ENCODE peak calls at places on chromosomes 4 and X, in four cellular contexts. N is cardiac muscle cell, L is dorsolateral prefrontal cortex, B is lower leg skin. A is an unnamed sample.
A peak's percentile ranks its signal among the peaks of the same experiment; 100 is the strongest.

GRCh38 chr4:69075061-69075792 is 21.0 kb upstream of the UGT2B7 start:
- DNase-seq in N (no peak), L (no peak), B (no peak), A (no peak)

GRCh38 chr4:7124643-7125442 is 57.0 kb upstream of the GRPEL1 start:
- DNase-seq in N (peak; percentile 91), L (no peak), B (peak; percentile 41), A (no peak)

GRCh38 chr4:110586137-110586850 is 36.6 kb downstream of the PITX2 start:
- DNase-seq in N (peak; percentile 78), L (no peak), B (no peak), A (peak; percentile 8)

GRCh38 chrX:154603438-154604430 is 15.3 kb downstream of the CTAG1B start:
- DNase-seq in N (peak; percentile 54), L (no peak), B (no peak), A (no peak)

GRCh38 chr4:46123872-46124755 is at the start of gene GABRG1:
- DNase-seq in N (no peak), L (peak; percentile 63), B (no peak), A (no peak)

GRCh38 chrX:154058207-154058997 is 38.7 kb upstream of the IRAK1 start:
- DNase-seq in N (no peak), L (no peak), B (no peak), A (no peak)

GRCh38 chrX:42459735-42460134 is 318.2 kb downstream of the PPP1R2C start:
- DNase-seq in N (no peak), L (no peak), B (no peak), A (no peak)

GRCh38 chr4:23877758-23878229 is 12.1 kb downstream of the PPARGC1A start:
- DNase-seq in N (peak; percentile 54), L (no peak), B (no peak), A (no peak)

GRCh38 chr4:78692815-78693156 is 83.4 kb upstream of the BMP2K start:
- DNase-seq in N (no peak), L (no peak), B (peak; percentile 19), A (no peak)

DNA sequence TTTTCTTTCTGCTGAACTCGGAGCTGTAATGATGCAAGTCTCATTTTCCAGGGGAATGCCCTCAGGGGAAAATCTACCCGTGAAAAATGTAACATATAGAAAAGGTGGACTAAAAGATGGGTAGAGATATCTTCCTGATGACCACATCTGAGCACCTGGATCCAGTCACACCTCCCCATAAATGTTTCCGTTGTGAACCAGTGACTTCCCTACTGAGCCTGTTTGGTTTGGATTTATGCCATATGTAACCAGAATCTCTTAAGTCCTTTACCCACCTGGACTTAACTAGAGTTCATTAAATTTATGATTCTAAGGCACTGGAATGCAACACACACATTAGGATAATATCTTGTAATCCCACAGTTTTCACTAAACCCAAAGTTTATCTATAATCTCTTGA is 171.1 kb downstream of the ZNF330 start:
- DNase-seq in N (no peak), L (no peak), B (no peak), A (no peak)
- H3K4me3 ChIP-seq in N (no peak overlapping the region), L (no peak overlapping the region), B (no peak overlapping the region), A (no peak overlapping the region)

GRCh38 chr4:166981847-166982246 is 252.4 kb downstream of the SPOCK3 start:
- DNase-seq in N (no peak), L (no peak), B (no peak), A (no peak)
- TF ChIP-seq CTCF in N (no peak), L (no peak), B (no peak), A (peak; percentile 2)

DNA sequence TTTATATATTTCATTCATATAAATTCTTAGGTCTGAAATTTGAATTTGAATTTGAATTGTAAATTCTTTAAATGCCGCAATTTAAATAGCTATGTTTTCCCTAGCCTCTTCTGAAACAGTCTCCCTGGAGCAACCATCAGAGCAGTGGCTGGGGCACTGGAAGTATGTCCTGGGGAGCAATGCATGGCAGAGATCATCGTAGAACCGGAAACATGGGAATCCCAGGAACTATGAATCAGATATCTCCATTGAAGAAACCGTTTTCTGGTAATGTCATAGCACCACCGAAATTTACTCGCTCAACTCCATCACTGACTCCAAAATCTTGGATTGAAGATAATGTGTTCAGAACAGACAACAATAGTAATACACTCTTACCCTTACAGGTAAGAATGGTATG is 4.9 kb downstream of the CPEB2 start:
- DNase-seq in N (no peak), L (no peak), B (no peak), A (no peak)
- H3K4me3 ChIP-seq in N (peak overlapping the region; percentile 87), L (peak overlapping the region; percentile 97), B (no peak overlapping the region), A (no peak overlapping the region)

GRCh38 chr4:86596802-86597201 is 2.7 kb downstream of the PTPN13 start:
- DNase-seq in N (peak; percentile 22), L (no peak), B (no peak), A (no peak)

GRCh38 chr4:86595426-86595805 is 1.3 kb downstream of the PTPN13 start:
- DNase-seq in N (peak; percentile 49), L (no peak), B (no peak), A (no peak)

GRCh38 chr4:86592553-86593249 is 1.4 kb upstream of the PTPN13 start:
- DNase-seq in N (no peak), L (no peak), B (no peak), A (no peak)

GRCh38 chr4:86593726-86594558 is at the start of gene PTPN13:
- DNase-seq in N (peak; percentile 99), L (peak; percentile 100), B (peak; percentile 95), A (peak; percentile 100)

GRCh38 chr4:86594559-86595425 is 677 bp downstream of the PTPN13 start:
- DNase-seq in N (peak; percentile 84), L (peak; percentile 52), B (peak; percentile 55), A (peak; percentile 66)
- TF ChIP-seq CTCF in N (peak; percentile 24), L (peak; percentile 15), B (no peak), A (no peak)

GRCh38 chr4:168654206-168655174 is 157.6 kb downstream of the PALLD start:
- DNase-seq in N (no peak), L (no peak), B (no peak), A (no peak)
- H3K4me3 ChIP-seq in N (no peak overlapping the region), L (no peak overlapping the region), B (peak overlapping the region; percentile 6), A (no peak overlapping the region)